ENCODE peak calls at places on chromosomes 1 and 21, in six cellular contexts. M is H9, Z is neuronal stem cell, J is mesendoderm, D is IMR-90, E is H1. C is an unnamed sample.

GRCh38 chr21:42734323-42734971 is 81.0 kb downstream of the PDE9A start:
- DNase-seq in Z (no peak), E (no peak), D (no peak), M (no peak), J (no peak), C (no peak)

GRCh38 chr1:58244872-58245271 is 301.7 kb downstream of the OMA1 start:
- DNase-seq in J (no peak), E (no peak), Z (no peak), M (no peak), D (no peak), C (no peak)

GRCh38 chr1:202852163-202852904 is 36.6 kb downstream of the RABIF start:
- DNase-seq in Z (peak; percentile 21), E (peak; percentile 62), M (peak; percentile 79), J (peak; percentile 93), D (peak; percentile 69), C (peak; percentile 62)

GRCh38 chr1:202154766-202155477 is 5.5 kb downstream of the PTPN7 start:
- DNase-seq in J (peak; percentile 94), Z (peak; percentile 56), M (peak; percentile 84), E (peak; percentile 39), D (peak; percentile 76), C (peak; percentile 73)

GRCh38 chr1:210942513-210942912 is 191.4 kb downstream of the KCNH1 start:
- DNase-seq in D (no peak), M (no peak), E (no peak), Z (no peak), J (no peak), C (no peak)

GRCh38 chr1:154141240-154141639 is 13.6 kb downstream of the NUP210L start:
- DNase-seq in M (no peak), J (no peak), E (no peak), D (peak; percentile 51), Z (no peak), C (no peak)

GRCh38 chr1:910881-911721 is 12.6 kb upstream of the SAMD11 start:
- DNase-seq in D (peak; percentile 31), E (no peak), Z (no peak), J (no peak), M (no peak), C (no peak)

GRCh38 chr21:42142141-42142540 is 71.0 kb downstream of the UMODL1 start:
- DNase-seq in E (no peak), M (no peak), Z (no peak), D (no peak), J (no peak), C (no peak)

GRCh38 chr1:162133566-162133965 is 64.1 kb downstream of the NOS1AP start:
- DNase-seq in J (no peak), M (no peak), E (no peak), Z (no peak), D (no peak), C (no peak)

GRCh38 chr1:174005032-174005431 is 17.1 kb downstream of the RC3H1 start:
- DNase-seq in J (no peak), M (no peak), E (no peak), D (peak; percentile 34), Z (no peak), C (peak; percentile 48)

GRCh38 chr1:85413169-85413568 is 51.8 kb downstream of the DDAH1 start:
- DNase-seq in E (no peak), M (no peak), Z (no peak), D (peak; percentile 42), J (no peak), C (no peak)

GRCh38 chr1:4180066-4180735 is 280.1 kb upstream of the C1orf174 start:
- DNase-seq in E (no peak), J (peak; percentile 17), Z (no peak), M (no peak), D (no peak), C (no peak)

GRCh38 chr1:53448241-53448841 is 10.9 kb upstream of the DMRTB1 start:
- DNase-seq in J (peak; percentile 92), D (no peak), Z (no peak), M (peak; percentile 69), E (peak; percentile 47), C (no peak)

GRCh38 chr1:220727523-220727922 is 20.6 kb upstream of the MTARC2 start:
- DNase-seq in Z (no peak), E (no peak), J (no peak), M (no peak), D (no peak), C (no peak)

GRCh38 chr1:32063261-32063681 is 9.5 kb upstream of the TMEM39B start:
- DNase-seq in E (no peak), M (no peak), Z (no peak), J (peak; percentile 79), D (peak; percentile 76), C (peak; percentile 78)

GRCh38 chr1:25080294-25081209 is 150.5 kb upstream of the RUNX3 start:
- DNase-seq in Z (no peak), E (no peak), D (peak; percentile 14), J (peak; percentile 37), M (no peak), C (peak; percentile 8)

GRCh38 chr1:18009729-18010075 is 97.9 kb upstream of the IGSF21 start:
- DNase-seq in Z (no peak), E (no peak), M (no peak), J (peak; percentile 80), D (no peak), C (no peak)

GRCh38 chr1:231214918-231215675 is 25.9 kb upstream of the GNPAT start:
- DNase-seq in M (no peak), E (no peak), D (no peak), J (no peak), Z (no peak), C (no peak)

GRCh38 chr1:3993606-3994375 is 93.7 kb upstream of the C1orf174 start:
- DNase-seq in Z (no peak), E (no peak), M (no peak), J (no peak), D (no peak), C (no peak)

GRCh38 chr1:204990059-204990664 is 52.9 kb upstream of the CNTN2 start:
- DNase-seq in Z (no peak), E (no peak), M (peak; percentile 47), J (peak; percentile 67), D (no peak), C (no peak)

GRCh38 chr1:204991342-204991844 is 51.6 kb upstream of the CNTN2 start:
- DNase-seq in E (peak; percentile 84), Z (peak; percentile 50), M (peak; percentile 87), D (no peak), J (peak; percentile 83), C (no peak)

GRCh38 chr1:204989266-204990058 is 53.5 kb upstream of the CNTN2 start:
- DNase-seq in E (peak; percentile 70), M (peak; percentile 89), J (peak; percentile 86), D (peak; percentile 67), Z (peak; percentile 84), C (peak; percentile 59)

GRCh38 chr1:204992499-204992898 is 50.5 kb upstream of the CNTN2 start:
- DNase-seq in D (no peak), M (no peak), Z (no peak), J (no peak), E (no peak), C (no peak)

GRCh38 chr1:204990721-204991341 is 52.2 kb upstream of the CNTN2 start:
- DNase-seq in M (no peak), J (no peak), E (no peak), Z (no peak), D (no peak), C (no peak)
- H3K4me2 ChIP-seq in M (no peak overlapping the region), J (no peak overlapping the region), E (peak overlapping the region; percentile 8), Z (no peak overlapping the region), D (no peak overlapping the region), C (no peak overlapping the region)

DNA sequence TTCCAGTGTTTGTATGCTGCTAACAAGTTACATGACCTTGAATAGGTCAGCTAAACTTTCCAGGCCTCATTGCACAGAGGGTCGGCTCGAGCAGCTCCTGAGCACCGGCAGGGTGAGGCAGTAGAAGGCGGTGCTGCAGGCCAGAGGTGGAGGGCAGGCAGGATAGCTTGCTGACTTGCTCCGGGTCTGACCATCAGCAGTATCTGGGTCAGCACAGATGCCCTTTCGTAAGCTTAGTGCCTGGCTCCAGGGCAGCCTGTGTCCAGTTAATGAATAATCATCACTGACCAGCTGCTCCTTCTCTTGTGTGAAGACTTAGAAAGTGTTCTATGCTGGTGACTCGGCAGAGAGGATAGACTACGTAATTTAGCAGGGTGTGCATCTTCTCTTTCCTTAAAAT is 6.9 kb downstream of the MAPKAPK2 start:
- DNase-seq in E (no peak), Z (no peak), D (peak; percentile 37), M (no peak), J (no peak), C (peak; percentile 63)
- H2BK15ac ChIP-seq in E (no peak overlapping the region), Z (no peak overlapping the region), D (no peak overlapping the region), M (no peak overlapping the region), J (no peak overlapping the region), C (no peak overlapping the region)

GRCh38 chr1:229059671-229060079 is 211.2 kb upstream of the RAB4A start:
- DNase-seq in Z (no peak), J (no peak), D (peak; percentile 4), M (no peak), E (no peak), C (peak; percentile 18)

GRCh38 chr1:229058111-229058551 is 212.8 kb upstream of the RAB4A start:
- DNase-seq in M (no peak), Z (no peak), E (no peak), J (no peak), D (no peak), C (no peak)

GRCh38 chr1:229062135-229062534 is 208.8 kb upstream of the RAB4A start:
- DNase-seq in M (no peak), E (no peak), J (no peak), D (no peak), Z (no peak), C (no peak)

GRCh38 chr1:229060140-229060539 is 210.8 kb upstream of the RAB4A start:
- DNase-seq in D (no peak), J (no peak), M (no peak), E (no peak), Z (no peak), C (peak; percentile 5)

DNA sequence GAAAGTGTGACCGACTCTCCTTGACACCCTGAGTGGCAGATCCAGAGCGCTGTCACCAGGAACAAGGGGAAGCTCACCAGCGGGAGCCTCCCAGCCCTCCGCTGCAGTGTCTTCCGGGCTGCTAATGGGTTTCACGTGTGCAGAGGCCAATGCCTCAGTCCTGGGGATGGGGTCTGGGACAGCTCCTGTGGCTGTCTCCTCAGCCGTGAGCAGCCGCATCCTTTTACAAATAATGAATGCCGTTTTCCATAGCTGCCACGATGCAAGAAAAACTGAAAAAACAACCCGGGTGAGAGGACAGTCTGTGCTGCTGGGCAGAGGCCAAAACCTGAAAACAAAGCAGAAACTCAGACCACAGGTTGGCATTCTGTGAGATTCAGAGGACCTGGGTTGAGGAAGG is 212.2 kb upstream of the RAB4A start:
- DNase-seq in D (no peak), E (no peak), Z (no peak), M (no peak), J (no peak), C (no peak)
- H3K27ac ChIP-seq in D (no peak overlapping the region), E (no peak overlapping the region), Z (no peak overlapping the region), M (no peak overlapping the region), J (no peak overlapping the region), C (no peak overlapping the region)

GRCh38 chr1:156523801-156524480 is 23.4 kb upstream of the MEF2D start:
- DNase-seq in E (no peak), Z (no peak), M (no peak), J (no peak), D (no peak), C (no peak)
- H3K4me2 ChIP-seq in E (no peak overlapping the region), Z (no peak overlapping the region), M (no peak overlapping the region), J (no peak overlapping the region), D (no peak overlapping the region), C (no peak overlapping the region)

GRCh38 chr1:11990303-11991032 is 10.2 kb downstream of the MFN2 start:
- DNase-seq in J (no peak), Z (no peak), M (no peak), E (no peak), D (peak; percentile 58), C (no peak)
- H2BK15ac ChIP-seq in J (no peak overlapping the region), Z (no peak overlapping the region), M (no peak overlapping the region), E (no peak overlapping the region), D (no peak overlapping the region), C (no peak overlapping the region)